ENCODE peak calls at places on chromosomes 12 and 14, in eight cellular contexts. X is frontal cortex; R is osteocyte; Y is fibroblast of the aortic adventitia; V is adrenal gland; P is activated CD8-positive, alpha-beta memory T cell treated with anti-CD3 and anti-CD28 coated beads for 24 hours; E is ELF-1; B is NCI-H2081. A is an unnamed sample.

GRCh38 chr12:66066071-66066928 is 64.2 kb downstream of the LLPH start:
- DNase-seq in X (no peak), R (no peak), Y (peak), V (no peak), P (no peak), E (no peak), B (no peak), A (no peak)

GRCh38 chr14:102319351-102320032 is at the start of gene ZNF839:
- DNase-seq in X (peak), R (peak), Y (peak), V (peak), P (peak), E (peak), B (peak), A (peak)

GRCh38 chr12:76766161-76766560 is 2.2 kb downstream of the ZDHHC17 start:
- DNase-seq in X (no peak), R (no peak), Y (no peak), V (no peak), P (no peak), E (no peak), B (no peak), A (no peak)

GRCh38 chr12:45388545-45388944 is 172.7 kb downstream of the ANO6 start:
- DNase-seq in X (peak), R (no peak), Y (peak), V (peak), P (no peak), E (peak), B (peak), A (no peak)

GRCh38 chr12:65497645-65498044 is 219.2 kb downstream of the MSRB3 start:
- DNase-seq in X (no peak), R (no peak), Y (no peak), V (no peak), P (no peak), E (no peak), B (no peak), A (no peak)

GRCh38 chr12:100158535-100158934 is 15.9 kb upstream of the BLTP3B start:
- DNase-seq in X (no peak), R (no peak), Y (no peak), V (no peak), P (no peak), E (no peak), B (no peak), A (no peak)

GRCh38 chr14:74290415-74290814 is 12.3 kb downstream of the ABCD4 start:
- DNase-seq in X (no peak), R (no peak), Y (peak), V (no peak), P (no peak), E (peak), B (peak), A (no peak)

GRCh38 chr14:52790011-52790755 is 1.2 kb downstream of the GNPNAT1 start:
- DNase-seq in X (no peak), R (no peak), Y (peak), V (no peak), P (no peak), E (peak), B (peak), A (no peak)

GRCh38 chr14:88750945-88751344 is 41.8 kb downstream of the EML5 start:
- DNase-seq in X (no peak), R (no peak), Y (no peak), V (no peak), P (no peak), E (no peak), B (no peak), A (no peak)

GRCh38 chr12:27237790-27238771 is 6.0 kb upstream of the STK38L start:
- DNase-seq in X (no peak), R (no peak), Y (no peak), V (no peak), P (no peak), E (no peak), B (no peak), A (no peak)

GRCh38 chr14:100106260-100106659 is 41.0 kb downstream of the EVL start:
- DNase-seq in X (no peak), R (no peak), Y (no peak), V (no peak), P (no peak), E (no peak), B (no peak), A (no peak)

GRCh38 chr12:121996050-121996944 is 25.4 kb upstream of the BCL7A start:
- DNase-seq in X (no peak), R (no peak), Y (peak), V (no peak), P (no peak), E (no peak), B (no peak), A (no peak)

GRCh38 chr12:17665839-17666238 is 424.2 kb downstream of the RERGL start:
- DNase-seq in X (no peak), R (no peak), Y (no peak), V (no peak), P (no peak), E (no peak), B (no peak), A (no peak)

GRCh38 chr14:100523131-100523530 is 64.1 kb downstream of the BEGAIN start:
- DNase-seq in X (no peak), R (peak), Y (no peak), V (no peak), P (no peak), E (no peak), B (no peak), A (no peak)

GRCh38 chr14:90986510-90986909 is 73.9 kb downstream of the RPS6KA5 start:
- DNase-seq in X (no peak), R (no peak), Y (no peak), V (no peak), P (no peak), E (no peak), B (no peak), A (no peak)

GRCh38 chr12:107328442-107329133 is 235.2 kb upstream of the CRY1 start:
- DNase-seq in X (no peak), R (no peak), Y (peak), V (no peak), P (no peak), E (peak), B (no peak), A (no peak)

GRCh38 chr14:102019141-102019540 is 54.8 kb downstream of the DYNC1H1 start:
- DNase-seq in X (peak), R (no peak), Y (no peak), V (no peak), P (no peak), E (no peak), B (no peak), A (no peak)

GRCh38 chr12:47808574-47809380 is 10.9 kb downstream of the HDAC7 start:
- DNase-seq in X (no peak), R (no peak), Y (no peak), V (no peak), P (peak), E (no peak), B (no peak), A (no peak)

GRCh38 chr12:48924617-48925217 is 575 bp downstream of the FKBP11 start:
- DNase-seq in X (peak), R (no peak), Y (peak), V (peak), P (peak), E (peak), B (peak), A (peak)

GRCh38 chr12:65170245-65170881 is 980 bp downstream of the LEMD3 start:
- DNase-seq in X (peak), R (peak), Y (peak), V (peak), P (peak), E (peak), B (peak), A (peak)

GRCh38 chr12:48973992-48974673 is 2.6 kb upstream of the WNT10B start:
- DNase-seq in X (no peak), R (no peak), Y (peak), V (no peak), P (peak), E (peak), B (no peak), A (no peak)

GRCh38 chr12:91811481-91812287 is 334.0 kb downstream of the BTG1 start:
- DNase-seq in X (peak), R (no peak), Y (peak), V (peak), P (peak), E (peak), B (peak), A (peak)

GRCh38 chr12:93946542-93947150 is 201.7 kb upstream of the PLXNC1 start:
- DNase-seq in X (no peak), R (no peak), Y (peak), V (no peak), P (no peak), E (no peak), B (no peak), A (no peak)

GRCh38 chr14:93332032-93332852 is 594 bp downstream of the BTBD7 start:
- DNase-seq in X (peak), R (peak), Y (peak), V (peak), P (no peak), E (peak), B (peak), A (no peak)

GRCh38 chr12:17352164-17352563 is 737.8 kb downstream of the RERGL start:
- DNase-seq in X (no peak), R (no peak), Y (no peak), V (no peak), P (no peak), E (no peak), B (no peak), A (no peak)

GRCh38 chr14:91751719-91752118 is 19.8 kb upstream of the CATSPERB start:
- DNase-seq in X (no peak), R (no peak), Y (no peak), V (no peak), P (no peak), E (no peak), B (no peak), A (no peak)

GRCh38 chr12:70467908-70468733 is 102.0 kb downstream of the KCNMB4 start:
- DNase-seq in X (no peak), R (no peak), Y (no peak), V (no peak), P (no peak), E (peak), B (no peak), A (no peak)

GRCh38 chr14:65958664-65959562 is 527.3 kb upstream of the CCDC196 start:
- DNase-seq in X (peak), R (no peak), Y (peak), V (no peak), P (no peak), E (no peak), B (no peak), A (no peak)

GRCh38 chr14:33693237-33693636 is 257.6 kb downstream of the EGLN3 start:
- DNase-seq in X (no peak), R (no peak), Y (peak), V (no peak), P (no peak), E (no peak), B (no peak), A (no peak)

A was measured in activated B cell treated with CpG ODN at 0.5 μM for 24 hours.